ENCODE peak calls at places on chromosomes 5 and 9, in five cellular contexts. One of them, this sample, is unnamed.

GRCh38 chr5:54254482-54255198 is 55.7 kb downstream of the ARL15 start:
- DNase-seq in hepatocyte: peak
- DNase-seq in NCI-H1436 treated with DMSO at 0.1 percent for 48 hours: no peak
- DNase-seq in Calu3: no peak
- DNase-seq in LNCaP clone FGC: peak
- DNase-seq in this sample: peak

GRCh38 chr5:129284010-129284409 is 176.1 kb upstream of the ADAMTS19 start:
- DNase-seq in hepatocyte: no peak
- DNase-seq in NCI-H1436 treated with DMSO at 0.1 percent for 48 hours: no peak
- DNase-seq in Calu3: no peak
- DNase-seq in LNCaP clone FGC: no peak
- DNase-seq in this sample: no peak

GRCh38 chr5:113119271-113119924 is 142.8 kb downstream of the DCP2 start:
- DNase-seq in hepatocyte: peak
- DNase-seq in NCI-H1436 treated with DMSO at 0.1 percent for 48 hours: no peak
- DNase-seq in Calu3: no peak
- DNase-seq in LNCaP clone FGC: no peak
- DNase-seq in this sample: no peak

GRCh38 chr9:108801949-108802348 is 53.8 kb downstream of the ACTL7B start:
- DNase-seq in hepatocyte: no peak
- DNase-seq in NCI-H1436 treated with DMSO at 0.1 percent for 48 hours: no peak
- DNase-seq in Calu3: no peak
- DNase-seq in LNCaP clone FGC: no peak
- DNase-seq in this sample: no peak

GRCh38 chr9:86800681-86801080 is 146.6 kb downstream of the GAS1 start:
- DNase-seq in hepatocyte: no peak
- DNase-seq in NCI-H1436 treated with DMSO at 0.1 percent for 48 hours: no peak
- DNase-seq in Calu3: no peak
- DNase-seq in LNCaP clone FGC: no peak
- DNase-seq in this sample: no peak

GRCh38 chr5:43019615-43020293 is 20.4 kb downstream of the ANXA2R start:
- DNase-seq in hepatocyte: peak
- DNase-seq in NCI-H1436 treated with DMSO at 0.1 percent for 48 hours: peak
- DNase-seq in Calu3: peak
- DNase-seq in LNCaP clone FGC: no peak
- DNase-seq in this sample: peak

GRCh38 chr5:82593481-82593880 is 315.3 kb upstream of the RPS23 start:
- DNase-seq in hepatocyte: no peak
- DNase-seq in NCI-H1436 treated with DMSO at 0.1 percent for 48 hours: no peak
- DNase-seq in Calu3: no peak
- DNase-seq in LNCaP clone FGC: no peak
- DNase-seq in this sample: peak

GRCh38 chr9:3863114-3863528 is 337.3 kb upstream of the RFX3 start:
- DNase-seq in hepatocyte: no peak
- DNase-seq in NCI-H1436 treated with DMSO at 0.1 percent for 48 hours: no peak
- DNase-seq in Calu3: peak
- DNase-seq in LNCaP clone FGC: no peak
- DNase-seq in this sample: peak

GRCh38 chr5:111707624-111708165 is 49.3 kb downstream of the NREP start:
- DNase-seq in hepatocyte: no peak
- DNase-seq in NCI-H1436 treated with DMSO at 0.1 percent for 48 hours: no peak
- DNase-seq in Calu3: peak
- DNase-seq in LNCaP clone FGC: no peak
- DNase-seq in this sample: no peak

GRCh38 chr5:68285857-68286611 is 70.5 kb downstream of the PIK3R1 start:
- DNase-seq in hepatocyte: peak
- DNase-seq in NCI-H1436 treated with DMSO at 0.1 percent for 48 hours: no peak
- DNase-seq in Calu3: no peak
- DNase-seq in LNCaP clone FGC: no peak
- DNase-seq in this sample: peak

GRCh38 chr5:78806544-78806943 is 158.0 kb upstream of the LHFPL2 start:
- DNase-seq in hepatocyte: no peak
- DNase-seq in NCI-H1436 treated with DMSO at 0.1 percent for 48 hours: no peak
- DNase-seq in Calu3: no peak
- DNase-seq in LNCaP clone FGC: no peak
- DNase-seq in this sample: peak

GRCh38 chr9:105858284-105858683 is 163.9 kb downstream of the TMEM38B start:
- DNase-seq in hepatocyte: no peak
- DNase-seq in NCI-H1436 treated with DMSO at 0.1 percent for 48 hours: no peak
- DNase-seq in Calu3: no peak
- DNase-seq in LNCaP clone FGC: no peak
- DNase-seq in this sample: no peak

GRCh38 chr9:100700689-100701318 is 122.9 kb downstream of the CAVIN4 start:
- DNase-seq in hepatocyte: peak
- DNase-seq in NCI-H1436 treated with DMSO at 0.1 percent for 48 hours: no peak
- DNase-seq in Calu3: peak
- DNase-seq in LNCaP clone FGC: peak
- DNase-seq in this sample: peak

GRCh38 chr5:108345541-108346171 is 36.2 kb downstream of the FBXL17 start:
- DNase-seq in hepatocyte: peak
- DNase-seq in NCI-H1436 treated with DMSO at 0.1 percent for 48 hours: peak
- DNase-seq in Calu3: no peak
- DNase-seq in LNCaP clone FGC: peak
- DNase-seq in this sample: peak

GRCh38 chr5:75277463-75277862 is 40.8 kb upstream of the ANKRD31 start:
- DNase-seq in hepatocyte: peak
- DNase-seq in NCI-H1436 treated with DMSO at 0.1 percent for 48 hours: peak
- DNase-seq in Calu3: no peak
- DNase-seq in LNCaP clone FGC: no peak
- DNase-seq in this sample: peak

GRCh38 chr9:96453625-96454024 is 3.7 kb downstream of the HABP4 start:
- DNase-seq in hepatocyte: peak
- DNase-seq in NCI-H1436 treated with DMSO at 0.1 percent for 48 hours: no peak
- DNase-seq in Calu3: no peak
- DNase-seq in LNCaP clone FGC: peak
- DNase-seq in this sample: peak

GRCh38 chr5:9919306-9920030 is 289.3 kb upstream of the TAS2R1 start:
- DNase-seq in hepatocyte: no peak
- DNase-seq in NCI-H1436 treated with DMSO at 0.1 percent for 48 hours: no peak
- DNase-seq in Calu3: no peak
- DNase-seq in LNCaP clone FGC: no peak
- DNase-seq in this sample: no peak

GRCh38 chr5:95063492-95063891 is 221.4 kb downstream of the MCTP1 start:
- DNase-seq in hepatocyte: no peak
- DNase-seq in NCI-H1436 treated with DMSO at 0.1 percent for 48 hours: no peak
- DNase-seq in Calu3: no peak
- DNase-seq in LNCaP clone FGC: no peak
- DNase-seq in this sample: no peak

GRCh38 chr5:14109041-14109747 is 33.9 kb upstream of the TRIO start:
- DNase-seq in hepatocyte: no peak
- DNase-seq in NCI-H1436 treated with DMSO at 0.1 percent for 48 hours: no peak
- DNase-seq in Calu3: no peak
- DNase-seq in LNCaP clone FGC: peak
- DNase-seq in this sample: peak